ENCODE peak calls at places on chromosomes 16 and 17, in five cellular contexts. A, T, F, D and P are unnamed samples.

GRCh38 chr16:4870138-4870671 is 22.9 kb downstream of the UBN1 start:
- DNase-seq in A (no peak), T (no peak), F (no peak), D (peak), P (no peak)

GRCh38 chr16:66357523-66357928 is 9.0 kb upstream of the CDH5 start:
- DNase-seq in A (peak), T (peak), F (peak), D (peak), P (peak)

GRCh38 chr16:85444879-85445778 is 168.0 kb upstream of the GSE1 start:
- DNase-seq in A (no peak), T (no peak), F (no peak), D (no peak), P (no peak)

GRCh38 chr16:13480801-13481200 is 439.2 kb upstream of the ERCC4 start:
- DNase-seq in A (no peak), T (peak), F (no peak), D (no peak), P (no peak)

GRCh38 chr16:49461517-49461951 is 87.9 kb downstream of the C16orf78 start:
- DNase-seq in A (peak), T (no peak), F (no peak), D (no peak), P (no peak)

GRCh38 chr16:87054154-87054553 is 263.0 kb downstream of the C16orf95 start:
- DNase-seq in A (no peak), T (no peak), F (no peak), D (no peak), P (no peak)

GRCh38 chr16:4257646-4258556 is 14.9 kb downstream of the TFAP4 start:
- DNase-seq in A (no peak), T (no peak), F (no peak), D (no peak), P (no peak)

GRCh38 chr17:50834786-50835562 is 412 bp upstream of the WFIKKN2 start:
- DNase-seq in A (no peak), T (no peak), F (no peak), D (no peak), P (peak)

GRCh38 chr17:1638171-1638583 is 7.4 kb downstream of the SCARF1 start:
- DNase-seq in A (no peak), T (no peak), F (no peak), D (no peak), P (no peak)

GRCh38 chr17:50272711-50273653 is 1.3 kb upstream of the TMEM92 start:
- DNase-seq in A (peak), T (peak), F (peak), D (no peak), P (peak)

GRCh38 chr16:12420661-12421209 is 383.0 kb downstream of the CPPED1 start:
- DNase-seq in A (no peak), T (peak), F (no peak), D (no peak), P (no peak)

GRCh38 chr17:42363767-42364585 is 24.3 kb downstream of the STAT3 start:
- DNase-seq in A (no peak), T (peak), F (no peak), D (no peak), P (no peak)

GRCh38 chr16:11016993-11017392 is 72.6 kb downstream of the CLEC16A start:
- DNase-seq in A (peak), T (peak), F (no peak), D (peak), P (no peak)

GRCh38 chr16:75317101-75317522 is 65.7 kb upstream of the BCAR1 start:
- DNase-seq in A (no peak), T (no peak), F (peak), D (no peak), P (no peak)

GRCh38 chr16:85286970-85287814 is 174.9 kb upstream of the CIBAR2 start:
- DNase-seq in A (no peak), T (peak), F (no peak), D (peak), P (no peak)

GRCh38 chr17:7854078-7854777 is 638 bp upstream of the TMEM88 start:
- DNase-seq in A (no peak), T (no peak), F (no peak), D (peak), P (no peak)

GRCh38 chr16:937723-938122 is 33.1 kb downstream of the LMF1 start:
- DNase-seq in A (no peak), T (no peak), F (no peak), D (no peak), P (no peak)

GRCh38 chr16:3304370-3304769 is 860 bp downstream of the TIGD7 start:
- DNase-seq in A (no peak), T (no peak), F (no peak), D (no peak), P (no peak)

GRCh38 chr16:4159726-4160125 is 43.5 kb upstream of the ADCY9 start:
- DNase-seq in A (no peak), T (no peak), F (no peak), D (no peak), P (no peak)

GRCh38 chr17:74219576-74220133 is 6.3 kb downstream of the TTYH2 start:
- DNase-seq in A (no peak), T (no peak), F (no peak), D (no peak), P (no peak)

GRCh38 chr16:71225145-71225544 is 5.4 kb downstream of the HYDIN start:
- DNase-seq in A (no peak), T (no peak), F (no peak), D (no peak), P (no peak)

GRCh38 chr17:77327566-77328463 is 187.0 kb downstream of the SEC14L1 start:
- DNase-seq in A (peak), T (no peak), F (peak), D (no peak), P (no peak)

GRCh38 chr16:4053663-4054479 is 62.4 kb downstream of the ADCY9 start:
- DNase-seq in A (no peak), T (peak), F (no peak), D (no peak), P (no peak)

GRCh38 chr16:27618611-27619380 is 68.9 kb downstream of the KATNIP start:
- DNase-seq in A (no peak), T (no peak), F (no peak), D (no peak), P (no peak)

GRCh38 chr17:64270885-64271284 is 7.8 kb upstream of the TEX2 start:
- DNase-seq in A (no peak), T (no peak), F (peak), D (no peak), P (no peak)

GRCh38 chr17:56887552-56888467 is 26.0 kb downstream of the TRIM25 start:
- DNase-seq in A (no peak), T (no peak), F (no peak), D (no peak), P (no peak)

GRCh38 chr16:70730016-70730415 is 44.2 kb upstream of the MTSS2 start:
- DNase-seq in A (no peak), T (no peak), F (no peak), D (no peak), P (no peak)

GRCh38 chr17:29622337-29623282 is at the start of gene CORO6:
- DNase-seq in A (peak), T (no peak), F (peak), D (peak), P (peak)

GRCh38 chr17:20291076-20291475 is 176.3 kb downstream of the LGALS9B start:
- DNase-seq in A (no peak), T (no peak), F (no peak), D (no peak), P (no peak)

GRCh38 chr16:47492428-47493357 is 31.6 kb downstream of the PHKB start:
- DNase-seq in A (no peak), T (no peak), F (peak), D (peak), P (peak)

GRCh38 chr16:79543219-79543618 is 57.3 kb downstream of the MAF start:
- DNase-seq in A (no peak), T (no peak), F (no peak), D (no peak), P (no peak)

GRCh38 chr17:1634841-1635650 is 6.4 kb upstream of the SLC43A2 start:
- DNase-seq in A (no peak), T (no peak), F (no peak), D (no peak), P (no peak)

GRCh38 chr17:14926526-14927122 is 338.5 kb downstream of the PMP22 start:
- DNase-seq in A (peak), T (peak), F (peak), D (no peak), P (peak)

GRCh38 chr16:75924397-75924796 is 198.1 kb upstream of the CPHXL start:
- DNase-seq in A (no peak), T (no peak), F (no peak), D (no peak), P (no peak)

GRCh38 chr17:62933986-62934385 is 32.0 kb upstream of the TANC2 start:
- DNase-seq in A (no peak), T (no peak), F (no peak), D (no peak), P (no peak)

GRCh38 chr17:59311051-59311468 is 20.4 kb upstream of the YPEL2 start:
- DNase-seq in A (no peak), T (peak), F (peak), D (no peak), P (peak)

GRCh38 chr17:22268912-22269220 is 576.5 kb downstream of the KCNJ18 start:
- DNase-seq in A (no peak), T (no peak), F (no peak), D (no peak), P (no peak)

GRCh38 chr17:39306509-39307212 is 80.9 kb upstream of the STAC2 start:
- DNase-seq in A (no peak), T (no peak), F (peak), D (no peak), P (peak)

GRCh38 chr17:50853015-50853615 is 13.0 kb downstream of the TOB1 start:
- DNase-seq in A (no peak), T (no peak), F (no peak), D (no peak), P (no peak)

GRCh38 chr16:84144859-84145639 is at the start of the genes DNAAF1 and HSDL1:
- DNase-seq in A (peak), T (peak), F (peak), D (peak), P (peak)

GRCh38 chr17:48522990-48523389 is 7.8 kb downstream of the HOXB1 start:
- DNase-seq in A (no peak), T (no peak), F (no peak), D (no peak), P (no peak)
- TF ChIP-seq CTCF in A (no peak), T (no peak), F (no peak), D (no peak), P (no peak)

DNA sequence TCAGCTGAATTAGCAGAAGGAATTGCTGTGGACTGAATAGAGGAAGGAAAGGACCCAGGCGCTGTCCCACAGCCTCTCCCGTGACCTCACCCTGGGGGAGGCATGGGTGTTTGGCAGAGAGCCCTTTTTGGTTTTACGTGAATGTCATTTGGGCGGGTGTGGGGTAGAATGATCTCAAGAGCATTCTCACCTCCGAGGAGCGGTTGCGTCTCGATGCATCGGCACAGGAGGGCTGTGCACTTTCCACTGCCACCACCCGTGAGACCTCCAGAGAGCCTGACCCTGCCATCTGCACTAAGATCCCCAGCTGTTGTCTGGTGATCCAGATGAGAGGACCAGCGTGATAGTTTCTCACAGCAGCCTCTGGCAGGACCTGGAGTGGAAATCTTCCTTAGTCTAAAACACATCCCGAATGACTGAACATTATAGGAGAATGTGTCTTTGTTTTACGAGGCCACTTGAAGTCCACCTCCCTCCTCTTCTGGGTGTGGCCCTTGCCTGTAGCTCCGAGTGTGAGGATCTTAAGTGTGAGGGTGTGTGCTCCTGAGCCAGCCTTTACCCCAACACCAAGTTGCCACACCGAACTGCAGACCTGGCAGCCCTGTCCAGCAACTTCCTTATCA is 29.3 kb downstream of the FOXK2 start:
- DNase-seq in A (no peak), T (no peak), F (no peak), D (peak), P (no peak)
- TF ChIP-seq CTCF in A (no peak), T (no peak), F (no peak), D (no peak), P (no peak)

GRCh38 chr16:53495325-53495724 is 7.7 kb downstream of the AKTIP start:
- DNase-seq in A (no peak), T (no peak), F (no peak), D (no peak), P (no peak)
- TF ChIP-seq CTCF in A (no peak), T (no peak), F (no peak), D (no peak), P (no peak)

DNA sequence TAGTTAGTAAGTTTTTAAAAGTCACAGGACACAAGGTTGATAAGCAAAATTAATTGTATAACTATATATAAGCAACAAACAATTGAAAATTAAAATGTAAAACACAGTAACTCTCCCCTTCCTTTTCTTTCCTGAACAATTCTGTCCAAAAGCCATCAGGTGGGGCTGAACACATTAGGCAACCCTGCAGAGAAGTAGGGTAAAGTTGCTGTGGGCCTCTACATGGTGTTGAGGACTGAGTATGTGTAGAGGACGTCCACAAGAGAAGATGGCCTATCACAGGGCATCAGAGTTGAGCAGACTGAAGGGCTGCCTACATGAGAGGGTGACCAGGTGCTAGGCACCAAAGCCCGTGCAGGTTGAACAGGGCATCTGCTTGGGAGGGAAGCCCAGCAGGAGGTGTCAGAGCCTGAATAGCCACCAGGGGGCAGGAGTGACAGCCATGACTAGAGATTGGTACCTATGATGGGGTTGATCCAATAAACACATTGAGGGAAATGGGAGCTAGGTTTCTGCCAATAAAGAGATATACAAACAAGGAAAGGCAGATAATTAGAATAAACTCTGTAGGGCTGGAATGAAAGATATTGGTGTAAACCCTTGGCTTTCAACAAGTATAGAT is 415.1 kb downstream of the NPIPA8 start:
- DNase-seq in A (no peak), T (peak), F (peak), D (no peak), P (peak)
- TF ChIP-seq CTCF in A (peak), T (no peak), F (peak), D (no peak), P (peak)

GRCh38 chr16:82735176-82735575 is 108.4 kb downstream of the CDH13 start:
- DNase-seq in A (no peak), T (no peak), F (no peak), D (peak), P (no peak)

GRCh38 chr16:82735696-82736095 is 108.9 kb downstream of the CDH13 start:
- DNase-seq in A (no peak), T (no peak), F (no peak), D (no peak), P (no peak)

GRCh38 chr16:82741073-82741615 is 114.4 kb downstream of the CDH13 start:
- DNase-seq in A (no peak), T (no peak), F (no peak), D (no peak), P (no peak)

GRCh38 chr16:82736161-82736697 is 109.5 kb downstream of the CDH13 start:
- DNase-seq in A (no peak), T (no peak), F (no peak), D (no peak), P (no peak)

GRCh38 chr16:82738699-82739098 is 111.9 kb downstream of the CDH13 start:
- DNase-seq in A (no peak), T (no peak), F (no peak), D (no peak), P (no peak)
- TF ChIP-seq CTCF in A (no peak), T (no peak), F (no peak), D (peak), P (peak)

DNA sequence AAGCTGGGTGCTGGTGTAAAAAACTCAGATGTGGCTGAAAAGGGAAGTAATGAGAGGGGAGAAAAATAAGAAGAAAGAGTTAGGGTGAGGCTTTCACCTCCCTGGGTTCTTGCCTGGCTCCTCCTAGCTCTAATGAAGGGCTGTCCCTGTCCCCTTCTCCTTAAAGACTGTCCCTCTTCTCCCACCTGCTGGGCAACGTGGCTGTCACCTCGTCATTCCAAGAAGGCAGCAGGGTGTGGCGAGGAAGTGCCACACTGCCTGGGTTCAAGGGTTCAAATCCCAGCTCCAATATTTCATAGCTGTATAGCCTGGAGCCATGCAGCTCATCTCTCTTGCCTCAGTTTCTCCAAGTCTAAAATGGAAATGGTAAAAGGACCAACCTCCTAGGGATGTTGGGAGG is 122.5 kb upstream of the CACNG5 start:
- DNase-seq in A (no peak), T (no peak), F (no peak), D (no peak), P (no peak)
- TF ChIP-seq CTCF in A (no peak), T (no peak), F (no peak), D (no peak), P (no peak)

DNA sequence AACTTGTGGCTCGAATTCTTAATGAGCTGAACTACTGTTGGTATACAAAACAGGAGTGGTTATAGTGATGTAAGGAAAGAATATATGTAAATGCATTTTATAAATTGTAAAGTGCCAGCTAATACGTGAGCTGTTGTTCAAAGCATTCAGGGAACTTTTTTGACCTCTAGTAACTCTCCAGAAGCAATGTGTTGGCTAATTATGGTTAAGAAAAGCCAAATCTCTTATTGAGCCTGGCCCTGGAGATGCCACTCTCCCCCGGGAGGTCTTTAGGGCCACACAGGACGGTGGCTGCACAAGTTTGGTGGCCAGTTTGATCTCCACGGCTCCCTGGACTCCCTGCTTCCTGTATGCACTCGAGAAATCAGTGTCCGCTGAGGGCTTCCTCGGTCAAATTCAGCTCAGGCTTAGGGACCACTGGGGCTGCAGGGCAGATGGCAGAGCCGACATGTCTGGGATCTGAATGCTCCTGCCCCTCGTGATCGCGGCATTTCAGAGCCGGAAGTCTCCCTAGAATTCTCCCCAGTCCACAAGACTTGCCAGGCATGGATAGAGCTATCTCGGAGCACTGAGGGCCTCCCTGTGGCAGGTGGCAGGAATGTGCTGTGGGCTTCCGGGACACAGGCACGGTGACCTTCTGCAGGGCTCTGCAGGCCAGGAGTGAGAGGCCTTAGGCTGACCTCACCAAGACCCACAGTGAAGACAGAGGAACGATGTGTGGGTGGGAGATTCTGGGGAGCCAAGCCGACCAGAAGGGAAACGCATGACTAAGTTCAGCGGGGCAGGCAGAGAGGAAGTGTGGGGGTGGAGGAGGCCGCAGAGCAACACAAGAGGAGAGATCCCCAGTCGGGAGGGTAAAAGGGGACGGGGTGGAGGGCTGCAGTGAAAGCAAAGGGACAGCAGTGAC is 18.6 kb upstream of the PITPNM3 start:
- DNase-seq in A (no peak), T (peak), F (peak), D (no peak), P (peak)
- TF ChIP-seq CTCF in A (no peak), T (no peak), F (no peak), D (no peak), P (no peak)